ENCODE peak calls at places on chromosomes 12 and 14, in nine cellular contexts. Z is NCI-H774, N is NCI-H2171 treated with DMSO at 0.1 percent for 48 hours, A is memory B cell, V is AG09309, Q is globus pallidus, M is upper lobe of right lung, K is testis, S is HT1080. U is an unnamed sample.

GRCh38 chr14:20440882-20441281 is 4.9 kb upstream of the KLHL33 start:
- DNase-seq in Z (no peak), N (no peak), A (no peak), V (no peak), Q (no peak), M (no peak), K (no peak), S (no peak), U (no peak)

GRCh38 chr12:77725611-77726010 is 105.1 kb upstream of the NAV3 start:
- DNase-seq in Z (no peak), N (no peak), A (no peak), V (peak; percentile 46), Q (no peak), M (no peak), K (no peak), S (peak; percentile 20), U (no peak)

GRCh38 chr12:56257491-56258067 is 605 bp downstream of the ANKRD52 start:
- DNase-seq in Z (no peak), N (peak; percentile 30), A (peak; percentile 12), V (no peak), Q (no peak), M (no peak), K (peak; percentile 37), S (peak; percentile 38), U (no peak)

GRCh38 chr12:25852792-25853191 is 105.7 kb upstream of the RASSF8 start:
- DNase-seq in Z (no peak), N (no peak), A (no peak), V (peak; percentile 29), Q (no peak), M (no peak), K (no peak), S (peak; percentile 2), U (no peak)

GRCh38 chr12:16613199-16613598 is 7.2 kb upstream of the LMO3 start:
- DNase-seq in Z (no peak), N (no peak), A (no peak), V (no peak), Q (no peak), M (no peak), K (no peak), S (no peak), U (no peak)

GRCh38 chr14:64109821-64110554 is 184.2 kb downstream of the ESR2 start:
- DNase-seq in Z (no peak), N (no peak), A (no peak), V (no peak), Q (no peak), M (no peak), K (no peak), S (no peak), U (no peak)

GRCh38 chr12:131105736-131106356 is 152.1 kb downstream of the ADGRD1 start:
- DNase-seq in Z (no peak), N (no peak), A (no peak), V (no peak), Q (no peak), M (peak; percentile 62), K (no peak), S (no peak), U (peak; percentile 64)

GRCh38 chr12:26507613-26508012 is 312.2 kb downstream of the SSPN start:
- DNase-seq in Z (no peak), N (no peak), A (no peak), V (no peak), Q (no peak), M (no peak), K (no peak), S (no peak), U (no peak)

GRCh38 chr12:572532-572899 is 90.7 kb downstream of the NINJ2 start:
- DNase-seq in Z (no peak), N (no peak), A (no peak), V (no peak), Q (no peak), M (no peak), K (no peak), S (peak; percentile 52), U (no peak)

GRCh38 chr12:8692573-8692972 is 5.2 kb upstream of the RIMKLB start:
- DNase-seq in Z (peak; percentile 75), N (peak; percentile 25), A (no peak), V (no peak), Q (peak; percentile 59), M (no peak), K (peak; percentile 67), S (peak; percentile 23), U (peak; percentile 80)

GRCh38 chr14:49767473-49768300 is at the start of gene KLHDC2:
- DNase-seq in Z (peak; percentile 62), N (peak; percentile 91), A (peak; percentile 84), V (peak; percentile 58), Q (peak; percentile 87), M (peak; percentile 97), K (peak; percentile 91), S (peak; percentile 85), U (peak; percentile 93)

GRCh38 chr14:33254342-33254741 is 315.7 kb downstream of the NPAS3 start:
- DNase-seq in Z (no peak), N (no peak), A (no peak), V (no peak), Q (no peak), M (no peak), K (no peak), S (no peak), U (no peak)

GRCh38 chr12:114269153-114269552 is 136.8 kb downstream of the TBX5 start:
- DNase-seq in Z (no peak), N (peak; percentile 83), A (no peak), V (no peak), Q (peak; percentile 9), M (no peak), K (no peak), S (peak; percentile 41), U (no peak)

GRCh38 chr12:109621864-109622485 is 48.4 kb downstream of the MVK start:
- DNase-seq in Z (peak; percentile 76), N (peak; percentile 56), A (no peak), V (no peak), Q (no peak), M (no peak), K (no peak), S (no peak), U (no peak)

GRCh38 chr12:178715-179109 is 35.2 kb downstream of the SLC6A12 start:
- DNase-seq in Z (no peak), N (peak; percentile 69), A (no peak), V (no peak), Q (no peak), M (no peak), K (no peak), S (no peak), U (no peak)

GRCh38 chr12:91818236-91819131 is 327.2 kb downstream of the BTG1 start:
- DNase-seq in Z (peak; percentile 12), N (no peak), A (no peak), V (no peak), Q (no peak), M (no peak), K (no peak), S (no peak), U (no peak)

GRCh38 chr12:22083167-22083566 is 37.1 kb downstream of the CMAS start:
- DNase-seq in Z (no peak), N (peak; percentile 27), A (peak; percentile 12), V (no peak), Q (peak; percentile 58), M (no peak), K (no peak), S (peak; percentile 24), U (peak; percentile 51)

GRCh38 chr12:108854453-108855283 is 2.7 kb downstream of the SSH1 start:
- DNase-seq in Z (no peak), N (no peak), A (no peak), V (peak; percentile 98), Q (no peak), M (peak; percentile 72), K (peak; percentile 42), S (peak; percentile 98), U (no peak)

GRCh38 chr12:26434299-26434915 is 239.0 kb downstream of the SSPN start:
- DNase-seq in Z (peak; percentile 58), N (peak; percentile 51), A (peak; percentile 30), V (peak; percentile 14), Q (peak; percentile 70), M (no peak), K (peak; percentile 37), S (peak; percentile 67), U (peak; percentile 58)

U was measured in Ammon's horn.